ENCODE peak calls at places on chromosomes 1 and 21, in seven cellular contexts. A, J, P, R, V, E and F are unnamed samples.

GRCh38 chr1:14535619-14536355 is 62.7 kb upstream of the KAZN start:
- DNase-seq in J (no peak), R (no peak), A (no peak), E (no peak), V (no peak), P (no peak), F (no peak)

GRCh38 chr1:238647877-238648276 is 738.5 kb upstream of the CHRM3 start:
- DNase-seq in J (no peak), R (no peak), A (no peak), P (peak), V (no peak), E (no peak), F (no peak)

GRCh38 chr1:179447489-179447888 is 81.7 kb downstream of the AXDND1 start:
- DNase-seq in A (no peak), J (no peak), R (peak), V (peak), E (no peak), P (peak), F (no peak)

GRCh38 chr1:175191654-175192053 is 922 bp downstream of the KIAA0040 start:
- DNase-seq in A (no peak), V (peak), P (no peak), E (no peak), J (no peak), R (no peak), F (no peak)

GRCh38 chr1:207848234-207848633 is 62.7 kb downstream of the CD34 start:
- DNase-seq in V (peak), J (no peak), A (no peak), E (no peak), R (no peak), P (peak), F (no peak)

GRCh38 chr21:45543371-45543709 is 1.1 kb upstream of the SLC19A1 start:
- DNase-seq in J (peak), P (no peak), E (peak), V (no peak), A (peak), R (no peak), F (peak)

GRCh38 chr1:180167721-180168467 is 13.2 kb downstream of the QSOX1 start:
- DNase-seq in P (peak), R (peak), V (no peak), J (no peak), A (peak), E (no peak), F (no peak)

GRCh38 chr1:234458352-234459027 is 20.5 kb downstream of the TARBP1 start:
- DNase-seq in J (no peak), E (no peak), R (no peak), V (no peak), P (peak), A (no peak), F (no peak)

GRCh38 chr1:16175610-16176553 is 20.0 kb upstream of the EPHA2 start:
- DNase-seq in E (peak), P (peak), V (peak), R (no peak), A (peak), J (peak), F (no peak)

GRCh38 chr1:152654110-152654509 is 9.1 kb upstream of the LCE2D start:
- DNase-seq in P (peak), R (peak), J (peak), V (peak), A (no peak), E (no peak), F (peak)

GRCh38 chr1:117631361-117631760 is 25.5 kb downstream of the TENT5C start:
- DNase-seq in J (no peak), A (no peak), V (no peak), R (no peak), E (no peak), P (no peak), F (no peak)

GRCh38 chr1:2607681-2608041 is 21.1 kb downstream of the PRXL2B start:
- DNase-seq in V (no peak), P (no peak), A (peak), J (peak), E (no peak), R (peak), F (no peak)

GRCh38 chr1:21098186-21098915 is 78.3 kb downstream of the EIF4G3 start:
- DNase-seq in A (no peak), R (no peak), V (no peak), E (no peak), P (no peak), J (no peak), F (no peak)

GRCh38 chr1:101410048-101410878 is 173.4 kb downstream of the S1PR1 start:
- DNase-seq in A (no peak), R (no peak), V (peak), J (no peak), E (no peak), P (no peak), F (no peak)

GRCh38 chr1:205772607-205773032 is 2.7 kb downstream of the RAB29 start:
- DNase-seq in E (no peak), V (no peak), R (no peak), P (no peak), J (no peak), A (no peak), F (no peak)

GRCh38 chr1:155226910-155227260 is 18.4 kb downstream of the MTX1 start:
- DNase-seq in V (no peak), A (no peak), P (peak), J (peak), E (no peak), R (peak), F (no peak)

GRCh38 chr1:155223017-155223416 is 14.5 kb downstream of the MTX1 start:
- DNase-seq in P (no peak), A (no peak), E (no peak), V (no peak), R (no peak), J (no peak), F (no peak)

GRCh38 chr1:155228096-155228427 is 19.6 kb downstream of the MTX1 start:
- DNase-seq in R (no peak), P (no peak), E (no peak), A (no peak), J (no peak), V (no peak), F (no peak)

GRCh38 chr1:155226188-155226909 is 17.9 kb downstream of the MTX1 start:
- DNase-seq in E (peak), J (peak), R (no peak), A (peak), P (peak), V (peak), F (peak)

GRCh38 chr1:155227261-155228095 is 19.0 kb downstream of the MTX1 start:
- DNase-seq in V (peak), E (peak), A (peak), J (peak), R (peak), P (peak), F (peak)
- TF ChIP-seq POLR2A in V (peak), E (peak), A (no peak), J (no peak), R (peak), P (peak), F (peak)

DNA sequence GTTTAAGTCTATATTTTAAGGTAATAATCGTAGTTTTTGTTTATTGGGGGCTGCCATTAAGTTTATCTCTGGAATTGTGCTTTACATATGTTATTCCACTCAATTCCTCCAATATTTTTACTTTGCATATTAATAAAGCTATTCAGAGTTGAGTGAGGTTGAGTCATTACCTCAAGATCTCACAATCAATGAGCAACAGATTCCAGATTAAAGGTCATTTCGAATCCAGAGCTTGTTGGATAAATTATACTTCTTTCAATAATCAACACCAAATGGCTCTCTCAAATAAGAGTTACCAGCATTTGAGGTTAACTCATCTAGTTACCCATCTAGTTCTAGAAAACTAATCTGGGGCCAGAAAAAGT is 16.7 kb downstream of the RGS4 start:
- DNase-seq in P (no peak), V (no peak), E (no peak), J (no peak), A (no peak), R (no peak), F (no peak)
- TF ChIP-seq POLR2A in P (no peak), V (no peak), E (no peak), J (no peak), A (no peak), R (no peak), F (no peak)

DNA sequence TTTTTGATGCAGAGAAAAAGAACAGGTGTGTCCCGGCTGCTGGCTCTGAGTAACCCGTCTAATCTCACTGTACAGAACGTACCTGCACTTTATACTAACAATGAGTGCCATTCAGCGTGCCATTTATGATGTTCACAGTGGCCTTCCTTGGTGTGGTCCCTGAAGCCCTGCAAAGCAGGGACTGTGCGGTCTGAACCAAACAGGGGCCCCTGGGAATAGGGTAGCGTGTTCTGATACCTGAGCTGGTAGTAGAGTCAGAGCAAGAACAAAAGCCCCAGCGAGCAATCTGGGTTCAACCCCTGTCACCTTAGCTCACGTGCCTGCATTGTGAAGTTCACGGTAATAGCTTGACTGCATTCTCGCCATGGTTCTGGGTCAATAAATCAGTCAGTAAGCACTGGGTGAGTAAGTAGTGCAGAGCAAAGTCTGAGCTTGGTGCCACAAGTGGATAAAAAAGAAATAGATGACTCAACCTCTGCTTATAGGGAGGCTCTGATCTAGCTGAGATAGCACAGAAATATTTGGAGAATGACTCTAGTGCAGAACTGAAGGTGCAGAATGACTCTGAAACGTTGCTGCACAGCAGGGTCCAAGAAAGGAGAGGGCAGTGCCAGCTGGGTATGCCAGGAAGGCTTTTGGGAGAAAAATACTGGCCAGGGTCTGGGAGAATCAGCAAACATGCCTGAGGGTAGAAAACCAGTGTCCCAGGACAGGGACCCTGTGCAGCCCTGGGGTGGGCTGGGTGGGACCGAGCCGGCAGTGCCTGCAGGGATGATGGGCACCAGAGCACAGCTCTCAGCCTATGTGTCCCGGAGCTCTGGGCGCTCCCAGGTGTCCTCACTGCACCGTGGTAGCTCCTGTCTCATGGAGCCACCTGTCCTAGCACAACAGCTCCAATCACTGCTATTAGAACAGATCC is 125.9 kb downstream of the RHOU start:
- DNase-seq in P (peak), J (peak), E (no peak), A (peak), V (no peak), R (no peak), F (no peak)
- TF ChIP-seq POLR2A in P (no peak), J (no peak), E (no peak), A (no peak), V (no peak), R (no peak), F (no peak)

GRCh38 chr1:52683367-52683940 is 14.7 kb downstream of the COA7 start:
- DNase-seq in E (no peak), A (no peak), V (no peak), J (no peak), R (no peak), P (no peak), F (no peak)

GRCh38 chr1:52680353-52680752 is 17.8 kb downstream of the COA7 start:
- DNase-seq in R (no peak), J (no peak), P (no peak), E (no peak), A (no peak), V (no peak), F (no peak)

GRCh38 chr1:52686830-52687229 is 11.3 kb downstream of the COA7 start:
- DNase-seq in R (no peak), J (no peak), A (no peak), P (no peak), E (no peak), V (no peak), F (no peak)

GRCh38 chr1:52678961-52679897 is 18.9 kb downstream of the COA7 start:
- DNase-seq in J (no peak), P (no peak), V (no peak), A (no peak), R (no peak), E (no peak), F (no peak)

DNA sequence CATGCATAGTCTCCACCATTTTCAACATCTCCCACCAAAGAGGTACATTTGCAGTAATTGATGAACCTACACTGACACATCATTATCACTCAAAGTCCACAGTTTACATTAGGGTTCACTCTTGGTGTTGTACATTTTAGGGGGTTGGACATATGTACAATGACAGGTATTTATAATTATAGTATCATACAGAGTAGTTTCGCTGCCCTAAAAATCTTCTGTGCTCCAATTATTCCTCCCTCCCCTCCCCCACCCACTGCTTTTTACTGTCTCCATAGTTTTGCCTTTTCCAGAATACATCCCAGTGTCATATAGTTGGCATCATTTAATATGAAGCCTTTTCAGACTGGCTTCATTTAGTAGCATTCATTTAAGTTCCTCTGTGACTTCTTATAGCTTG is 13.6 kb downstream of the COA7 start:
- DNase-seq in V (no peak), R (no peak), A (no peak), E (no peak), J (no peak), P (no peak), F (no peak)
- TF ChIP-seq POLR2A in V (no peak), R (no peak), A (no peak), E (no peak), J (no peak), P (no peak), F (no peak)

DNA sequence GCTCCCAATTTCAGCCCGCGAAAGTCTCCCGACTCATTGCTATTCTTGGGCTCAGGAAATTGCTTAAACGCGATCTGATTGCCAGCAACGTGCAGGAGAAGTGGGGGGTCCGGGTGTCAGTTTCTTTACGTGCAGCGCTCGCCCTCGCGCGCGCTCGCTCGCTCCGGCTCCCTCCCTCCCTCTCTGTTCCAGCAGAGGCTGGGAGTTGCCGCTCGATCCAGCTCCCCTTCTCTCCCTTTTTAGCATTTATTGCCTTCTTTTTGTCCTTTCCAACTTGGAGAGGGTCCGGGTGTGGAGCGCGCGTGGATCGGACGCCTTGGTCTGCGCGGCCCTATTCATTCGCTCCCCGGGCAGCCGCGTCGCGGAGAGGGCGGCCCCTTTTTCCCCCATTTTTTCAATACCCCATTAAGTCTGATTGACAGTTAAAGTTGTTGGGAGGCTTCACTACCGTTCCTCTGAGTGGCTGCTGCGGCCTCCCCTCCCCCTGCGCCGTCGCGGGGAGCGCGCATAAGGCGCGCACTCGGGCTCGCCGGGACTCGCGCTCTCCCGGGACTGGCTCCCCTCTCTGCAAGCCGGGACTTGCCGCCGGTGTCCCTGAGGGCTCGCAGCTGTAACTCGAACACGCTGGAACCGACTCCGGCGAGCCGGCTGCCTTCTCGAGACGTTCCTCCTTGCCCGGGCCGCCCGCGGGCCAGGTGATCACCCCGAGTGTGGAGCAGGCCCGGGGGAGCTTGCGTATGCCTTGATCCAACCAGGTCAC is at the start of gene DHRS3:
- DNase-seq in V (peak), P (peak), A (peak), J (peak), R (peak), E (peak), F (no peak)
- TF ChIP-seq POLR2A in V (no peak), P (peak), A (peak), J (no peak), R (no peak), E (no peak), F (no peak)

GRCh38 chr1:55277377-55278130 is 62.4 kb upstream of the USP24 start:
- DNase-seq in V (peak), P (peak), R (peak), E (peak), A (peak), J (peak), F (peak)
- TF ChIP-seq POLR2A in V (no peak), P (no peak), R (no peak), E (no peak), A (no peak), J (no peak), F (no peak)

GRCh38 chr1:150507912-150508864 is at the start of gene ECM1:
- DNase-seq in V (peak), A (peak), R (no peak), P (peak), J (peak), E (peak), F (no peak)
- TF ChIP-seq POLR2A in V (no peak), A (no peak), R (no peak), P (no peak), J (no peak), E (no peak), F (no peak)